ENCODE peak calls at places on chromosomes 4 and X, in five cellular contexts. S is pancreas, M is cardiac muscle cell, B is tibial artery, F is MG63. O is an unnamed sample.

GRCh38 chr4:101252721-101253120 is 94.6 kb downstream of the PPP3CA start:
- DNase-seq in S (no peak), M (peak; percentile 29), B (no peak), F (no peak), O (no peak)

GRCh38 chr4:140943486-140943885 is 187.3 kb upstream of the TBC1D9 start:
- DNase-seq in S (no peak), M (peak; percentile 59), B (no peak), F (peak; percentile 25), O (no peak)

GRCh38 chrX:74104356-74105065 is 199.5 kb upstream of the ZCCHC13 start:
- DNase-seq in S (no peak), M (no peak), B (no peak), F (peak; percentile 76), O (no peak)

GRCh38 chr4:161273607-161274006 is 890.2 kb downstream of the FSTL5 start:
- DNase-seq in S (no peak), M (no peak), B (no peak), F (no peak), O (no peak)

GRCh38 chr4:31383767-31384166 is 663.6 kb downstream of the PCDH7 start:
- DNase-seq in S (no peak), M (no peak), B (no peak), F (no peak), O (no peak)

GRCh38 chrX:38939067-38939466 is 137.8 kb downstream of the MID1IP1 start:
- DNase-seq in S (no peak), M (peak; percentile 74), B (peak; percentile 44), F (peak; percentile 4), O (no peak)

GRCh38 chr4:140136509-140136908 is 17.5 kb downstream of the MAML3 start:
- DNase-seq in S (no peak), M (peak; percentile 14), B (no peak), F (no peak), O (no peak)

GRCh38 chr4:146959692-146960091 is 14.0 kb upstream of the TTC29 start:
- DNase-seq in S (no peak), M (no peak), B (no peak), F (no peak), O (no peak)

GRCh38 chrX:101550362-101550761 is at the start of gene ARMCX1:
- DNase-seq in S (peak; percentile 67), M (peak; percentile 88), B (peak; percentile 88), F (peak; percentile 78), O (no peak)

GRCh38 chrX:44876076-44876475 is 3.1 kb downstream of the KDM6A start:
- DNase-seq in S (no peak), M (no peak), B (no peak), F (no peak), O (no peak)

GRCh38 chr4:39933689-39934590 is 43.8 kb downstream of the PDS5A start:
- DNase-seq in S (no peak), M (peak; percentile 80), B (no peak), F (no peak), O (no peak)

GRCh38 chr4:55635760-55636621 is at the start of gene NMU:
- DNase-seq in S (peak; percentile 74), M (peak; percentile 8), B (peak; percentile 24), F (peak; percentile 58), O (no peak)

GRCh38 chrX:149643496-149643895 is 11.9 kb upstream of the TMEM185A start:
- DNase-seq in S (no peak), M (no peak), B (no peak), F (no peak), O (no peak)

GRCh38 chr4:48133668-48134444 is at the start of gene TXK:
- DNase-seq in S (no peak), M (peak; percentile 27), B (no peak), F (no peak), O (no peak)

GRCh38 chrX:77014655-77015377 is 432.4 kb upstream of the FGF16 start:
- DNase-seq in S (no peak), M (no peak), B (no peak), F (no peak), O (peak; percentile 43)

GRCh38 chr4:4726051-4726450 is 133.4 kb upstream of the MSX1 start:
- DNase-seq in S (no peak), M (no peak), B (no peak), F (no peak), O (no peak)

GRCh38 chr4:55446578-55446922 is 50.8 kb downstream of the TMEM165 start:
- DNase-seq in S (no peak), M (no peak), B (no peak), F (no peak), O (no peak)

GRCh38 chr4:74588350-74588749 is 143.4 kb downstream of the AREG start:
- DNase-seq in S (no peak), M (no peak), B (no peak), F (no peak), O (no peak)

GRCh38 chr4:6054162-6054922 is 36.1 kb upstream of the C4orf50 start:
- DNase-seq in S (no peak), M (no peak), B (no peak), F (no peak), O (no peak)

GRCh38 chrX:47748576-47748975 is 88.1 kb upstream of the ZNF81 start:
- DNase-seq in S (no peak), M (peak; percentile 68), B (no peak), F (no peak), O (no peak)

GRCh38 chr4:176359590-176359989 is 39.8 kb downstream of the SPCS3 start:
- DNase-seq in S (no peak), M (no peak), B (no peak), F (no peak), O (no peak)

GRCh38 chr4:176358083-176358469 is 38.3 kb downstream of the SPCS3 start:
- DNase-seq in S (no peak), M (no peak), B (no peak), F (no peak), O (no peak)

GRCh38 chr4:176357359-176358082 is 37.8 kb downstream of the SPCS3 start:
- DNase-seq in S (no peak), M (no peak), B (no peak), F (no peak), O (no peak)

GRCh38 chr4:176350671-176351070 is 30.9 kb downstream of the SPCS3 start:
- DNase-seq in S (no peak), M (no peak), B (no peak), F (no peak), O (no peak)

DNA sequence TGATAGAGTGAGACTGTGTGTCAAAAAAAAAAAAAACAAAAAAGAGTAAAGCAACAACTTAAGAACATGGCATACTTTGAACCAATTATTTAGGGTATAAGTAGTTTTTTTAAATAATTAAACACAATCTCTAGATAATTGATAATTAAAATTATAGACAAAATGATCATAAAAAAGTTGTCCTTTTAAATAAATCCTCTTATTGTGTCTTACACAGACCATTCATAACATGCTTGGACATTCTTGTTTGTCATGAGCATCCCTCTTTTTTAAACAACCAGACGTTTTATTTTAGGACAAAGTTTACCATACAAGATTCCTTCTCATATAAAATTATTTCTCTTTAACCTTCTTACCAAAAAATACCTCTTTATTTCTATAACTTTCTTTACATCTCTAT is 35.1 kb downstream of the SPCS3 start:
- DNase-seq in S (no peak), M (no peak), B (no peak), F (no peak), O (no peak)
- H3K9me3 ChIP-seq in S (no peaks in the 10 kb centered on the region), M (no peaks in the 10 kb centered on the region), B (no peaks in the 10 kb centered on the region), F (no peaks in the 10 kb centered on the region), O (no peaks in the 10 kb centered on the region)

GRCh38 chr4:110640608-110641007 is 17.7 kb upstream of the PITX2 start:
- DNase-seq in S (no peak), M (no peak), B (no peak), F (no peak), O (no peak)

GRCh38 chr4:110643096-110643495 is 20.2 kb upstream of the PITX2 start:
- DNase-seq in S (no peak), M (no peak), B (no peak), F (no peak), O (no peak)

GRCh38 chr4:110644008-110644407 is 21.1 kb upstream of the PITX2 start:
- DNase-seq in S (no peak), M (no peak), B (no peak), F (no peak), O (no peak)

GRCh38 chr4:110639207-110640092 is 16.6 kb upstream of the PITX2 start:
- DNase-seq in S (no peak), M (no peak), B (no peak), F (no peak), O (no peak)

GRCh38 chr4:110641218-110641617 is 18.3 kb upstream of the PITX2 start:
- DNase-seq in S (no peak), M (no peak), B (no peak), F (no peak), O (no peak)
- H3K9me3 ChIP-seq in S (no peaks in the 10 kb centered on the region), M (no peaks in the 10 kb centered on the region), B (no peaks in the 10 kb centered on the region), F (no peaks in the 10 kb centered on the region), O (no peaks in the 10 kb centered on the region)

GRCh38 chr4:41287852-41288251 is 31.1 kb downstream of the UCHL1 start:
- DNase-seq in S (no peak), M (no peak), B (no peak), F (no peak), O (no peak)

GRCh38 chr4:41287005-41287404 is 30.3 kb downstream of the UCHL1 start:
- DNase-seq in S (no peak), M (no peak), B (no peak), F (no peak), O (no peak)

GRCh38 chr4:41288254-41288653 is 31.5 kb downstream of the UCHL1 start:
- DNase-seq in S (no peak), M (no peak), B (no peak), F (no peak), O (no peak)

GRCh38 chr4:41294445-41295062 is 37.8 kb downstream of the UCHL1 start:
- DNase-seq in S (no peak), M (no peak), B (no peak), F (no peak), O (peak; percentile 44)

DNA sequence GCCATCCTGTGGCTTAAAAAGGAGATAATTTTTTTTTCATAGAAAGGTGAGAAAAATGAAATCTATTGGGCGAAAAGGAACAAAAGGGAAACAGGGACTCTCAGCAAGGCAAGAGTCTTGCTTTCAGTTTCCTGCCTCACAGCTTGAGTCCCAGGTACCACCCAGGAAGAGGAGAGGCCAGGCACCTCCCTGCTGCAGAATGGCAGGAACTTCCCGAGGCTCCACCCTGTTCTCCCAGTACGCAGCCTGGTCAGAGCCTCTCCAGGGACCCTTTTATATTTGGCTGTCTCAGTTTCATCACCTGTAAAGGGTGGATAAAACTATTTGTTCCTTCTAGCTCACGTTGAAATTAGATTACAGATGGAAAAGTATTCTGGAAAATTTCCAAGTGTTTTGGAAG is 33.8 kb downstream of the UCHL1 start:
- DNase-seq in S (no peak), M (no peak), B (no peak), F (no peak), O (no peak)
- H3K9me3 ChIP-seq in S (no peaks in the 10 kb centered on the region), M (peaks cover 11% of the 10 kb centered on the region), B (peaks cover 5% of the 10 kb centered on the region), F (no peaks in the 10 kb centered on the region), O (no peaks in the 10 kb centered on the region)

DNA sequence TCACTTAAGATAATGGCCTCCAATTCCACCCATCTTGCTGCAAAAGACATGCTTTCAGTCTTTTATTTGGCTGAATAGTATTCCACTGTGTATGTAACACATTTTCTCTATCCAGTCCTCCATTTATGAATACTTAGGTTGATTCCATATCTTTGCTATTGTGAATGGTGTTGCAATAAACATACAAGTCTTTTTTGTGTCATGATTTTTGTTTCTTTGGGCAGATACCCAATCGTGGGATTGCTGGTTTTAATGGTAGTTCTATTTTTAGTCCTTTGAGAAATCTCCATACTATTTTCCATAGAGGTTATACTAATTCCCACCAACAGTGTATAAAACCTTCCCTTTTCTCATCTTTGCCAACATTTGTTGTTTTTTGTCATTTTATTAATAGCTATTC is 180.9 kb downstream of the SMIM20 start:
- DNase-seq in S (no peak), M (no peak), B (no peak), F (no peak), O (no peak)
- H3K9me3 ChIP-seq in S (no peaks in the 10 kb centered on the region), M (no peaks in the 10 kb centered on the region), B (peaks cover 5% of the 10 kb centered on the region), F (peaks cover 9% of the 10 kb centered on the region), O (no peaks in the 10 kb centered on the region)

GRCh38 chr4:143097751-143098150 is 87.0 kb upstream of the USP38 start:
- DNase-seq in S (no peak), M (no peak), B (no peak), F (no peak), O (no peak)
- H3K9me3 ChIP-seq in S (no peaks in the 10 kb centered on the region), M (no peaks in the 10 kb centered on the region), B (no peaks in the 10 kb centered on the region), F (no peaks in the 10 kb centered on the region), O (no peaks in the 10 kb centered on the region)